ENCODE peak calls at places on chromosomes 6 and 20, in eight cellular contexts. L is NCI-H82; F is H1; W is activated B cell treated with CpG ODN at 0.5 μM for 24 hours; V is hepatocyte; H is CD4-positive, alpha-beta T cell; N is NCI-H1105; K is memory B cell. A is an unnamed sample.

GRCh38 chr6:160088069-160088773 is 33.4 kb upstream of the SLC22A1 start:
- DNase-seq in W (no peak), L (peak), V (peak), N (peak), F (no peak), K (no peak), H (no peak), A (peak)

GRCh38 chr6:82166493-82166892 is 81.1 kb downstream of the IBTK start:
- DNase-seq in F (no peak), W (no peak), K (no peak), V (no peak), L (no peak), H (no peak), N (no peak), A (no peak)

GRCh38 chr6:2185056-2185455 is 60.3 kb downstream of the GMDS start:
- DNase-seq in N (no peak), W (no peak), H (no peak), V (no peak), L (no peak), K (no peak), F (no peak), A (no peak)

GRCh38 chr20:50982372-50982771 is 23.8 kb downstream of the MOCS3 start:
- DNase-seq in V (peak), L (no peak), K (no peak), W (no peak), N (peak), H (no peak), F (no peak), A (no peak)

GRCh38 chr20:35560541-35560940 is 18.7 kb downstream of the ERGIC3 start:
- DNase-seq in W (no peak), F (no peak), N (no peak), L (no peak), K (no peak), H (no peak), V (no peak), A (no peak)

GRCh38 chr6:31116661-31117385 is 2.2 kb downstream of the PSORS1C1 start:
- DNase-seq in N (no peak), W (no peak), F (no peak), V (no peak), H (no peak), K (no peak), L (no peak), A (no peak)

GRCh38 chr6:74598473-74599393 is 607.1 kb downstream of the COL12A1 start:
- DNase-seq in V (no peak), H (no peak), W (no peak), K (no peak), N (no peak), F (no peak), L (no peak), A (no peak)

GRCh38 chr6:44047801-44048200 is 79.5 kb downstream of the MRPL14 start:
- DNase-seq in K (no peak), L (no peak), F (no peak), N (no peak), W (no peak), H (no peak), V (no peak), A (no peak)

GRCh38 chr20:40669692-40670091 is 19.3 kb downstream of the MAFB start:
- DNase-seq in F (no peak), N (no peak), V (no peak), L (no peak), K (no peak), W (no peak), H (no peak), A (no peak)

GRCh38 chr6:14092301-14092700 is 25.3 kb upstream of the CD83 start:
- DNase-seq in F (no peak), H (no peak), W (no peak), N (no peak), L (no peak), V (no peak), K (no peak), A (no peak)

GRCh38 chr6:3227363-3228045 is at the start of gene TUBB2B:
- DNase-seq in L (peak), F (no peak), H (no peak), K (no peak), N (peak), V (peak), W (peak), A (peak)

GRCh38 chr6:13759025-13759424 is 47.4 kb upstream of the RANBP9 start:
- DNase-seq in K (no peak), V (no peak), W (no peak), H (no peak), N (no peak), F (no peak), L (no peak), A (no peak)

GRCh38 chr6:166318649-166319600 is 10.7 kb upstream of the PRR18 start:
- DNase-seq in V (no peak), K (no peak), H (no peak), N (no peak), F (no peak), W (no peak), L (no peak), A (no peak)

GRCh38 chr20:6055161-6055783 is 1.4 kb upstream of the LRRN4 start:
- DNase-seq in L (no peak), H (no peak), K (no peak), W (no peak), F (no peak), N (no peak), V (no peak), A (no peak)

GRCh38 chr6:125810435-125810834 is 19.7 kb downstream of the NCOA7 start:
- DNase-seq in V (no peak), F (no peak), H (no peak), L (peak), W (no peak), N (peak), K (no peak), A (no peak)

GRCh38 chr6:100420711-100421110 is 44.0 kb downstream of the SIM1 start:
- DNase-seq in N (no peak), W (no peak), K (no peak), F (peak), L (no peak), H (no peak), V (no peak), A (no peak)

GRCh38 chr6:50927816-50928215 is 109.1 kb downstream of the TFAP2B start:
- DNase-seq in K (no peak), V (no peak), L (no peak), N (no peak), H (no peak), W (no peak), F (no peak), A (no peak)

GRCh38 chr6:135193221-135193620 is 12.1 kb downstream of the MYB start:
- DNase-seq in W (no peak), H (no peak), F (no peak), N (no peak), K (no peak), V (no peak), L (no peak), A (no peak)

GRCh38 chr20:40882173-40882572 is 146.4 kb upstream of the TOP1 start:
- DNase-seq in N (no peak), H (no peak), F (no peak), W (no peak), L (no peak), K (no peak), V (no peak), A (no peak)

GRCh38 chr6:97215157-97215769 is 67.8 kb downstream of the MMS22L start:
- DNase-seq in L (peak), F (peak), K (no peak), H (no peak), V (peak), W (no peak), N (no peak), A (no peak)

GRCh38 chr6:158452191-158452590 is 107.7 kb upstream of the TMEM181 start:
- DNase-seq in V (peak), K (no peak), N (no peak), H (no peak), F (no peak), W (no peak), L (no peak), A (no peak)

GRCh38 chr20:31652917-31653385 is 15.2 kb downstream of the COX4I2 start:
- DNase-seq in K (no peak), F (no peak), W (no peak), L (no peak), V (no peak), H (no peak), N (peak), A (no peak)

GRCh38 chr6:81171991-81172740 is 580.3 kb downstream of the TENT5A start:
- DNase-seq in H (no peak), W (no peak), L (no peak), N (no peak), K (no peak), F (no peak), V (no peak), A (no peak)

GRCh38 chr6:153032255-153032882 is 29.9 kb upstream of the MTRF1L start:
- DNase-seq in N (peak), L (peak), V (peak), H (no peak), F (no peak), W (no peak), K (no peak), A (no peak)

GRCh38 chr6:143843689-143844405 is 709 bp downstream of the LTV1 start:
- DNase-seq in N (no peak), W (no peak), K (no peak), F (no peak), H (no peak), L (peak), V (peak), A (no peak)

GRCh38 chr6:34984416-34984815 is 95.4 kb downstream of the ANKS1A start:
- DNase-seq in K (no peak), W (no peak), L (peak), F (no peak), N (no peak), V (no peak), H (no peak), A (no peak)

GRCh38 chr6:112800916-112801315 is 453.8 kb downstream of the RFPL4B start:
- DNase-seq in N (no peak), H (no peak), K (no peak), L (no peak), W (no peak), F (no peak), V (no peak), A (no peak)

GRCh38 chr6:149087898-149088297 is 229.6 kb upstream of the TAB2 start:
- DNase-seq in K (no peak), F (no peak), V (no peak), W (no peak), N (no peak), L (no peak), H (no peak), A (no peak)

GRCh38 chr6:4369616-4370015 is 234.2 kb upstream of the ECI2 start:
- DNase-seq in H (no peak), F (no peak), W (no peak), L (no peak), N (no peak), V (no peak), K (no peak), A (no peak)

GRCh38 chr6:23180504-23181293 is 611.3 kb downstream of the HDGFL1 start:
- DNase-seq in H (no peak), L (peak), N (peak), W (no peak), F (no peak), V (peak), K (no peak), A (no peak)

A was measured in 8988T.